ENCODE peak calls at places on chromosomes 12 and 14, in ten cellular contexts. One of them, this sample, is unnamed.

GRCh38 chr14:24063263-24063836 is 8.0 kb upstream of the CPNE6 start:
- DNase-seq in foreskin fibroblast: no peak
- DNase-seq in osteocyte: no peak
- DNase-seq in HFF-Myc: no peak
- DNase-seq in lower leg skin: no peak
- DNase-seq in heart right ventricle: no peak
- DNase-seq in endodermal cell: no peak
- DNase-seq in H9: no peak
- DNase-seq in GM23338: no peak
- DNase-seq in ovary: no peak
- DNase-seq in this sample: no peak

GRCh38 chr14:55974046-55974582 is 144.1 kb upstream of the PELI2 start:
- DNase-seq in HFF-Myc: no peak
- DNase-seq in ovary: no peak
- DNase-seq in osteocyte: no peak
- DNase-seq in endodermal cell: no peak
- DNase-seq in heart right ventricle: no peak
- DNase-seq in lower leg skin: no peak
- DNase-seq in H9: no peak
- DNase-seq in GM23338: no peak
- DNase-seq in foreskin fibroblast: no peak
- DNase-seq in this sample: no peak

GRCh38 chr14:105864116-105864515 is 337.7 kb downstream of the TMEM121 start:
- DNase-seq in H9: peak
- DNase-seq in foreskin fibroblast: no peak
- DNase-seq in osteocyte: no peak
- DNase-seq in heart right ventricle: no peak
- DNase-seq in GM23338: no peak
- DNase-seq in HFF-Myc: no peak
- DNase-seq in lower leg skin: no peak
- DNase-seq in ovary: peak
- DNase-seq in endodermal cell: no peak
- DNase-seq in this sample: peak

GRCh38 chr14:32468955-32469354 is 139.9 kb downstream of the AKAP6 start:
- DNase-seq in osteocyte: no peak
- DNase-seq in H9: no peak
- DNase-seq in GM23338: no peak
- DNase-seq in ovary: no peak
- DNase-seq in endodermal cell: no peak
- DNase-seq in HFF-Myc: no peak
- DNase-seq in heart right ventricle: no peak
- DNase-seq in foreskin fibroblast: peak
- DNase-seq in lower leg skin: no peak
- DNase-seq in this sample: no peak

GRCh38 chr14:36816481-36816880 is 154.8 kb downstream of the PAX9 start:
- DNase-seq in H9: no peak
- DNase-seq in endodermal cell: no peak
- DNase-seq in osteocyte: no peak
- DNase-seq in GM23338: no peak
- DNase-seq in HFF-Myc: no peak
- DNase-seq in lower leg skin: no peak
- DNase-seq in heart right ventricle: no peak
- DNase-seq in ovary: no peak
- DNase-seq in foreskin fibroblast: no peak
- DNase-seq in this sample: no peak

GRCh38 chr12:6084261-6084968 is 40.1 kb downstream of the VWF start:
- DNase-seq in H9: peak
- DNase-seq in endodermal cell: peak
- DNase-seq in HFF-Myc: peak
- DNase-seq in GM23338: peak
- DNase-seq in ovary: no peak
- DNase-seq in lower leg skin: no peak
- DNase-seq in foreskin fibroblast: peak
- DNase-seq in osteocyte: no peak
- DNase-seq in heart right ventricle: no peak
- DNase-seq in this sample: no peak

GRCh38 chr12:54933381-54933780 is 51.2 kb downstream of the TESPA1 start:
- DNase-seq in HFF-Myc: no peak
- DNase-seq in GM23338: no peak
- DNase-seq in heart right ventricle: no peak
- DNase-seq in ovary: no peak
- DNase-seq in H9: no peak
- DNase-seq in foreskin fibroblast: peak
- DNase-seq in lower leg skin: no peak
- DNase-seq in endodermal cell: no peak
- DNase-seq in osteocyte: no peak
- DNase-seq in this sample: no peak

GRCh38 chr12:116213014-116213413 is 64.5 kb downstream of the MED13L start:
- DNase-seq in lower leg skin: no peak
- DNase-seq in GM23338: peak
- DNase-seq in foreskin fibroblast: no peak
- DNase-seq in endodermal cell: no peak
- DNase-seq in heart right ventricle: no peak
- DNase-seq in H9: no peak
- DNase-seq in ovary: no peak
- DNase-seq in osteocyte: no peak
- DNase-seq in HFF-Myc: no peak
- DNase-seq in this sample: no peak

GRCh38 chr14:92577321-92577742 is 63.8 kb downstream of the RIN3 start:
- DNase-seq in H9: no peak
- DNase-seq in osteocyte: no peak
- DNase-seq in GM23338: no peak
- DNase-seq in lower leg skin: no peak
- DNase-seq in endodermal cell: no peak
- DNase-seq in HFF-Myc: no peak
- DNase-seq in heart right ventricle: no peak
- DNase-seq in foreskin fibroblast: no peak
- DNase-seq in ovary: no peak
- DNase-seq in this sample: no peak

GRCh38 chr14:34403646-34404045 is 58.4 kb downstream of the SPTSSA start:
- DNase-seq in endodermal cell: no peak
- DNase-seq in lower leg skin: no peak
- DNase-seq in osteocyte: no peak
- DNase-seq in heart right ventricle: no peak
- DNase-seq in HFF-Myc: no peak
- DNase-seq in H9: no peak
- DNase-seq in ovary: no peak
- DNase-seq in GM23338: no peak
- DNase-seq in foreskin fibroblast: no peak
- DNase-seq in this sample: no peak

GRCh38 chr12:32106517-32107366 is at the start of gene BICD1:
- DNase-seq in H9: peak
- DNase-seq in lower leg skin: peak
- DNase-seq in foreskin fibroblast: peak
- DNase-seq in GM23338: peak
- DNase-seq in ovary: peak
- DNase-seq in heart right ventricle: peak
- DNase-seq in HFF-Myc: no peak
- DNase-seq in endodermal cell: peak
- DNase-seq in osteocyte: peak
- DNase-seq in this sample: peak
- TF ChIP-seq CTCF in H9: peak
- TF ChIP-seq CTCF in lower leg skin: no peak
- TF ChIP-seq CTCF in foreskin fibroblast: peak
- TF ChIP-seq CTCF in GM23338: peak
- TF ChIP-seq CTCF in ovary: peak
- TF ChIP-seq CTCF in heart right ventricle: peak
- TF ChIP-seq CTCF in HFF-Myc: no peak
- TF ChIP-seq CTCF in endodermal cell: peak
- TF ChIP-seq CTCF in osteocyte: peak
- TF ChIP-seq CTCF in this sample: peak

GRCh38 chr14:38255408-38255672 is 553 bp downstream of the CLEC14A start:
- DNase-seq in foreskin fibroblast: peak
- DNase-seq in ovary: no peak
- DNase-seq in HFF-Myc: no peak
- DNase-seq in heart right ventricle: peak
- DNase-seq in GM23338: peak
- DNase-seq in osteocyte: no peak
- DNase-seq in lower leg skin: no peak
- DNase-seq in H9: no peak
- DNase-seq in endodermal cell: peak
- DNase-seq in this sample: peak

GRCh38 chr14:38255673-38256357 is at the start of gene CLEC14A:
- DNase-seq in GM23338: peak
- DNase-seq in H9: peak
- DNase-seq in heart right ventricle: peak
- DNase-seq in osteocyte: no peak
- DNase-seq in HFF-Myc: no peak
- DNase-seq in foreskin fibroblast: peak
- DNase-seq in lower leg skin: no peak
- DNase-seq in ovary: no peak
- DNase-seq in endodermal cell: peak
- DNase-seq in this sample: no peak

GRCh38 chr14:38254565-38255407 is 1.1 kb downstream of the CLEC14A start:
- DNase-seq in endodermal cell: no peak
- DNase-seq in ovary: no peak
- DNase-seq in GM23338: no peak
- DNase-seq in HFF-Myc: no peak
- DNase-seq in heart right ventricle: peak
- DNase-seq in foreskin fibroblast: no peak
- DNase-seq in lower leg skin: no peak
- DNase-seq in osteocyte: no peak
- DNase-seq in H9: no peak
- DNase-seq in this sample: no peak

GRCh38 chr14:38257500-38257899 is 1.6 kb upstream of the CLEC14A start:
- DNase-seq in H9: no peak
- DNase-seq in heart right ventricle: no peak
- DNase-seq in ovary: no peak
- DNase-seq in HFF-Myc: no peak
- DNase-seq in endodermal cell: no peak
- DNase-seq in lower leg skin: no peak
- DNase-seq in foreskin fibroblast: no peak
- DNase-seq in GM23338: no peak
- DNase-seq in osteocyte: no peak
- DNase-seq in this sample: no peak

GRCh38 chr14:38256358-38256840 is 506 bp upstream of the CLEC14A start:
- DNase-seq in osteocyte: no peak
- DNase-seq in heart right ventricle: no peak
- DNase-seq in H9: no peak
- DNase-seq in GM23338: no peak
- DNase-seq in HFF-Myc: no peak
- DNase-seq in endodermal cell: no peak
- DNase-seq in lower leg skin: peak
- DNase-seq in ovary: no peak
- DNase-seq in foreskin fibroblast: no peak
- DNase-seq in this sample: no peak
- TF ChIP-seq CTCF in osteocyte: peak
- TF ChIP-seq CTCF in heart right ventricle: peak
- TF ChIP-seq CTCF in H9: peak
- TF ChIP-seq CTCF in GM23338: peak
- TF ChIP-seq CTCF in HFF-Myc: no peak
- TF ChIP-seq CTCF in endodermal cell: peak
- TF ChIP-seq CTCF in lower leg skin: no peak
- TF ChIP-seq CTCF in ovary: no peak
- TF ChIP-seq CTCF in foreskin fibroblast: no peak
- TF ChIP-seq CTCF in this sample: peak

GRCh38 chr12:52379536-52379935 is 5.9 kb downstream of the KRT84 start:
- DNase-seq in ovary: no peak
- DNase-seq in H9: no peak
- DNase-seq in lower leg skin: no peak
- DNase-seq in heart right ventricle: no peak
- DNase-seq in endodermal cell: no peak
- DNase-seq in GM23338: no peak
- DNase-seq in osteocyte: no peak
- DNase-seq in foreskin fibroblast: no peak
- DNase-seq in HFF-Myc: no peak
- DNase-seq in this sample: no peak

GRCh38 chr12:52381206-52381605 is 4.2 kb downstream of the KRT84 start:
- DNase-seq in osteocyte: no peak
- DNase-seq in H9: no peak
- DNase-seq in HFF-Myc: no peak
- DNase-seq in ovary: no peak
- DNase-seq in endodermal cell: no peak
- DNase-seq in heart right ventricle: no peak
- DNase-seq in lower leg skin: no peak
- DNase-seq in GM23338: no peak
- DNase-seq in foreskin fibroblast: no peak
- DNase-seq in this sample: no peak

GRCh38 chr12:52382854-52383253 is 2.6 kb downstream of the KRT84 start:
- DNase-seq in endodermal cell: no peak
- DNase-seq in osteocyte: no peak
- DNase-seq in heart right ventricle: no peak
- DNase-seq in foreskin fibroblast: no peak
- DNase-seq in ovary: no peak
- DNase-seq in HFF-Myc: no peak
- DNase-seq in H9: no peak
- DNase-seq in GM23338: no peak
- DNase-seq in lower leg skin: no peak
- DNase-seq in this sample: no peak

GRCh38 chr12:52378091-52378490 is 7.4 kb downstream of the KRT84 start:
- DNase-seq in lower leg skin: no peak
- DNase-seq in H9: no peak
- DNase-seq in HFF-Myc: no peak
- DNase-seq in endodermal cell: no peak
- DNase-seq in heart right ventricle: no peak
- DNase-seq in GM23338: no peak
- DNase-seq in osteocyte: no peak
- DNase-seq in foreskin fibroblast: no peak
- DNase-seq in ovary: no peak
- DNase-seq in this sample: no peak

GRCh38 chr12:52380271-52380694 is 5.2 kb downstream of the KRT84 start:
- DNase-seq in heart right ventricle: no peak
- DNase-seq in ovary: no peak
- DNase-seq in GM23338: peak
- DNase-seq in endodermal cell: peak
- DNase-seq in HFF-Myc: no peak
- DNase-seq in lower leg skin: no peak
- DNase-seq in H9: peak
- DNase-seq in osteocyte: no peak
- DNase-seq in foreskin fibroblast: peak
- DNase-seq in this sample: no peak
- TF ChIP-seq CTCF in heart right ventricle: peak
- TF ChIP-seq CTCF in ovary: no peak
- TF ChIP-seq CTCF in GM23338: peak
- TF ChIP-seq CTCF in endodermal cell: peak
- TF ChIP-seq CTCF in HFF-Myc: peak
- TF ChIP-seq CTCF in lower leg skin: no peak
- TF ChIP-seq CTCF in H9: peak
- TF ChIP-seq CTCF in osteocyte: peak
- TF ChIP-seq CTCF in foreskin fibroblast: peak
- TF ChIP-seq CTCF in this sample: peak

DNA sequence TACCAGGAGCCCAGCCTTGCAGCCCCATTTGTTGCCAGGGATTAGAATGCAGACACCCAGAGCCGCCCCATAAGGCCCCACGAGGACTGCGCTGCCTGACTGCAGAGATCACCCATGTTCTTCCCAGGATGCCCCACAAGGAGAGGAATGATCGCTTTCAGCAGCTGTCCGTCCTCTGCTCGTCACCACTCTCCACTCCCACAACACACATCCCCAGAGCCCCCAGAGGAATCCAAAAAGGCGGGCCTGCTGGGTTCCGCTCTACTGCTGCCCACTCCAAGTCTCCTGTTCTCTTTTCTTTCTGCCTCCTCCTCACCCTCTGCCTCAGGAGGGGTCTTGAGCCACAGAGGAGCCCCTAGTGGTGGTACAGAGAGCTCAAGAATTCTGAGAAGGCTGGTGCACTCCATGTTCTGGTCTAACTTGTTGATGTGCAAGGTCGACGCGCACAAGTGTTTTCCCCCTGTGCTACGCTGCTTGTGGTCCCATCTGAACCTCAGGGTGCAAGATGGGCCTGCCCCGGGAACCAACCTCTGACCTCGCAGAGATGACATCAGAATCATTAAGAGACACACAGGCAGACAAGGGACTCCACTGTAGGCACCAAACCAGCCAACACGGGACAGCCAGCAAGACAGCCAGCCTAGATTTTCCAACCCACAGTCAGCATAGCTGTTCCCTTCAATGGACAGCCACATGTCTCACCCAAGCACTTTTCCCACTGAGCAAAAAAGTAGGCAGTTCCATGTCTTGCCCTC is 30.0 kb downstream of the PXN start:
- DNase-seq in foreskin fibroblast: no peak
- DNase-seq in heart right ventricle: peak
- DNase-seq in lower leg skin: no peak
- DNase-seq in endodermal cell: peak
- DNase-seq in HFF-Myc: no peak
- DNase-seq in GM23338: peak
- DNase-seq in osteocyte: no peak
- DNase-seq in ovary: no peak
- DNase-seq in H9: peak
- DNase-seq in this sample: no peak
- TF ChIP-seq CTCF in foreskin fibroblast: peak
- TF ChIP-seq CTCF in heart right ventricle: peak
- TF ChIP-seq CTCF in lower leg skin: no peak
- TF ChIP-seq CTCF in endodermal cell: peak
- TF ChIP-seq CTCF in HFF-Myc: peak
- TF ChIP-seq CTCF in GM23338: peak
- TF ChIP-seq CTCF in osteocyte: peak
- TF ChIP-seq CTCF in ovary: no peak
- TF ChIP-seq CTCF in H9: peak
- TF ChIP-seq CTCF in this sample: peak

This sample was measured in type B pancreatic cell.